ENCODE peak calls at places on chromosomes 6 and 20, in eight cellular contexts. P is PC-3; B is cardiac muscle cell; E is IMR-90; M is GM23248; D is naive thymus-derived CD4-positive, alpha-beta T cell; V is RWPE1; L is prostate gland. O is an unnamed sample.
A peak's percentile ranks its signal among the peaks of the same experiment; 100 is the strongest.

GRCh38 chr20:13492001-13492480 is 146.7 kb downstream of the TASP1 start:
- DNase-seq in D (no peak), V (peak; percentile 55), E (peak; percentile 72), B (peak; percentile 1), M (peak; percentile 82), P (peak; percentile 28), L (peak; percentile 25), O (peak; percentile 4)

GRCh38 chr6:130183271-130184222 is 39.2 kb downstream of the SAMD3 start:
- DNase-seq in P (no peak), B (peak; percentile 0), M (no peak), V (no peak), L (no peak), E (no peak), D (no peak), O (no peak)

GRCh38 chr6:46888031-46888430 is 33.7 kb downstream of the ADGRF5 start:
- DNase-seq in B (no peak), L (no peak), D (no peak), M (peak; percentile 33), V (peak; percentile 15), P (peak; percentile 90), E (no peak), O (no peak)

GRCh38 chr20:41094656-41095055 is 42.7 kb upstream of the PLCG1 start:
- DNase-seq in D (no peak), L (no peak), V (no peak), M (peak; percentile 53), P (no peak), E (peak; percentile 61), B (no peak), O (no peak)

GRCh38 chr6:157273756-157274088 is 49.6 kb downstream of the TMEM242 start:
- DNase-seq in D (peak; percentile 45), V (no peak), L (no peak), M (peak; percentile 48), E (peak; percentile 9), P (no peak), B (peak; percentile 39), O (no peak)

GRCh38 chr20:38883081-38883980 is 42.9 kb upstream of the FAM83D start:
- DNase-seq in P (no peak), D (no peak), L (no peak), E (peak; percentile 2), V (no peak), B (no peak), M (peak; percentile 27), O (no peak)

GRCh38 chr20:8331740-8332412 is 199.8 kb downstream of the PLCB1 start:
- DNase-seq in P (peak; percentile 20), B (no peak), V (no peak), D (no peak), E (peak; percentile 76), M (peak; percentile 71), L (no peak), O (no peak)

GRCh38 chr6:39102024-39102820 is 12.8 kb downstream of the SAYSD1 start:
- DNase-seq in M (peak; percentile 48), B (peak; percentile 69), L (no peak), P (no peak), V (no peak), D (no peak), E (peak; percentile 84), O (no peak)

GRCh38 chr6:105087571-105088211 is 92.1 kb downstream of the POPDC3 start:
- DNase-seq in E (peak; percentile 69), D (no peak), M (peak; percentile 72), L (peak; percentile 62), B (peak; percentile 69), V (peak; percentile 51), P (peak; percentile 63), O (peak; percentile 15)

GRCh38 chr6:7528565-7528964 is 12.9 kb upstream of the DSP start:
- DNase-seq in V (peak; percentile 48), L (no peak), P (no peak), D (no peak), E (peak; percentile 96), M (peak; percentile 97), B (no peak), O (no peak)

GRCh38 chr20:37343212-37343993 is 2.5 kb upstream of the SRC start:
- DNase-seq in V (no peak), B (no peak), P (peak; percentile 57), M (no peak), E (no peak), L (peak; percentile 54), D (no peak), O (no peak)

GRCh38 chr6:143232849-143233248 is 172.2 kb downstream of the AIG1 start:
- DNase-seq in M (peak; percentile 52), L (peak; percentile 6), P (peak; percentile 66), V (peak; percentile 30), E (peak; percentile 23), D (no peak), B (peak; percentile 43), O (no peak)

GRCh38 chr20:19756756-19757486 is 1.1 kb upstream of the RIN2 start:
- DNase-seq in M (no peak), D (no peak), P (peak; percentile 23), B (no peak), L (no peak), E (no peak), V (no peak), O (no peak)

GRCh38 chr6:39114395-39114706 is 635 bp downstream of the SAYSD1 start:
- DNase-seq in M (no peak), L (no peak), P (no peak), E (no peak), V (no peak), B (no peak), D (no peak), O (no peak)

GRCh38 chr6:119110601-119111548 is 32.4 kb upstream of the FAM184A start:
- DNase-seq in E (peak; percentile 56), M (peak; percentile 77), P (peak; percentile 73), D (no peak), V (peak; percentile 59), L (peak; percentile 38), B (peak; percentile 62), O (peak; percentile 7)

DNA sequence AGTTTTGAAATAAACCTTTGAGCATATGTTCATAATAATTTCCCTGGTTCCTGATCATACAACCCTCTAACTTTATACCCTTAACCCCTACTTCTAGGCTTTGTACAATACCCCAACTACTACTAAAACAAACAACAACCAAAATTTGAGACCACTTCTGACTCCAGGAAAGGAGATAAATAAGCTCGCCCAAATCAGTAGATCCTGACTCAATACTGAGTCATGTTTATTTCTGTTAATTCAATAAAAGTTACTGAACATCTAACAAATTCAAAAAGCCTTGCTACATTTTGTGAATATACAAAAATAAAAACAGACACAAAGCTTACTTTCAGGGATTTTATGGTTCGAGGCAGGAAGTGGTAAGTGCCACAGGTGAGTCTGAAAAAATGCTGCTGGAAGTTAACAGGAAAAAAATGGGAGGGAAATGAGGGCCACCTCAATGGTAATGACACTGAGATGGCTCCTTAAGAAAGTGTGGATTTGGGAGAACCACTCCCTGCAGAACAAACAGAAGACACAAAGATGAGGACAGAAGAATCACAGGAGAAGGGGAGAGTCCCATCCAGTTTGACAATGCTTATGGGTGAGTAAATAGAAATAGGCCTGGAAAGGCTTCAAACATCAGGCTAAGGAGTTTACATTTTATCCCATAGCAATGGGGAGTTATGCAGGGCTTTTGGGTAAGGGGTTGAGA is 63.4 kb downstream of the DST start:
- DNase-seq in M (peak; percentile 41), V (no peak), B (no peak), D (no peak), E (peak; percentile 42), P (peak; percentile 73), L (no peak), O (no peak)
- H3K27ac ChIP-seq in M (peak overlapping the region; percentile 2), V (no peak overlapping the region), B (no peak overlapping the region), D (no peak overlapping the region), E (no peak overlapping the region), P (peak overlapping the region; percentile 76), L (no peak overlapping the region), O (no peak overlapping the region)

DNA sequence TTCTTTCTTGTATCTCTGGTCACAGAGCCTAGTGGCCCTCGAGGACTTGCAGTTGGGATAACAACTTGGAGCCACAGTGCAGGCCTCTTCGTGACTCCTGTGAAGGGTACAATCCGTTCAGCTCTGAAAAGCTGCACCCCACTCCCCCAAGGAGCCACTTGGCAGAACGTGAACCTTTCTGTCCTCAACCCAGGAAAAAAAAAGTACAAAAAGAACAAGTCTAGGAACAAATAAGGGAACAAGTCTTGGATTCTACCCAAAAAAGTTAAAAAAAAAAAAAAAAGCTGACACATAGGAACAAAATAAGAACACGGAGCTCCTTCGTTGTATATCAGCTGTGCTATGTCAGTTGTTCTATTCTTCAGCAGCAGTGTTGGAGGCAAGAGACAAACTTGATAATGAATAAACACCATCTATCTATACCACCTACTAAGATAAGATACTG is 77.9 kb upstream of the TULP1 start:
- DNase-seq in E (no peak), P (no peak), V (no peak), M (no peak), B (no peak), L (peak; percentile 52), D (no peak), O (no peak)
- H3K27ac ChIP-seq in E (no peak overlapping the region), P (no peak overlapping the region), V (peak overlapping the region; percentile 67), M (no peak overlapping the region), B (peak overlapping the region; percentile 73), L (peak overlapping the region; percentile 84), D (peak overlapping the region; percentile 56), O (no peak overlapping the region)

GRCh38 chr20:32009564-32009963 is 674 bp upstream of the CCM2L start:
- DNase-seq in V (no peak), B (no peak), L (no peak), P (no peak), D (no peak), E (no peak), M (no peak), O (no peak)
- H3K27ac ChIP-seq in V (no peak overlapping the region), B (no peak overlapping the region), L (no peak overlapping the region), P (no peak overlapping the region), D (no peak overlapping the region), E (no peak overlapping the region), M (no peak overlapping the region), O (no peak overlapping the region)

GRCh38 chr20:44596010-44596409 is 13.6 kb downstream of the PKIG start:
- DNase-seq in D (no peak), L (no peak), P (peak; percentile 94), M (no peak), E (no peak), B (no peak), V (no peak), O (no peak)
- H3K27ac ChIP-seq in D (no peak overlapping the region), L (no peak overlapping the region), P (peak overlapping the region; percentile 53), M (no peak overlapping the region), E (no peak overlapping the region), B (no peak overlapping the region), V (no peak overlapping the region), O (no peak overlapping the region)

O was measured in keratinocyte.